ENCODE peak calls at places on chromosomes 4 and X, in seven cellular contexts. Z is left lung, S is pancreas, G is upper lobe of left lung, B is brain microvascular endothelial cell, E is PC-3, V is OCI-LY7. T is an unnamed sample.

GRCh38 chrX:16444353-16444752 is 205.6 kb upstream of the S100G start:
- DNase-seq in Z (no peak), S (no peak), G (no peak), B (peak), E (peak), V (no peak), T (no peak)

GRCh38 chr4:171650543-171650942 is 162.7 kb upstream of the GALNTL6 start:
- DNase-seq in Z (no peak), S (no peak), G (no peak), B (no peak), E (no peak), V (no peak), T (no peak)

GRCh38 chr4:139329665-139330200 is 27.5 kb upstream of the NDUFC1 start:
- DNase-seq in Z (no peak), S (no peak), G (no peak), B (no peak), E (no peak), V (peak), T (no peak)

GRCh38 chr4:11548529-11549176 is 120.0 kb upstream of the HS3ST1 start:
- DNase-seq in Z (no peak), S (no peak), G (no peak), B (no peak), E (peak), V (no peak), T (no peak)

GRCh38 chrX:38166478-38167083 is 54.1 kb downstream of the SRPX start:
- DNase-seq in Z (no peak), S (no peak), G (no peak), B (peak), E (peak), V (peak), T (no peak)

GRCh38 chr4:54998991-54999390 is 126.4 kb downstream of the KDR start:
- DNase-seq in Z (no peak), S (no peak), G (no peak), B (peak), E (peak), V (no peak), T (no peak)

GRCh38 chrX:136065044-136065671 is 79.9 kb downstream of the SLC9A6 start:
- DNase-seq in Z (no peak), S (no peak), G (no peak), B (peak), E (peak), V (no peak), T (no peak)

GRCh38 chr4:71713611-71714203 is 70.2 kb downstream of the GC start:
- DNase-seq in Z (no peak), S (no peak), G (no peak), B (no peak), E (peak), V (peak), T (no peak)

GRCh38 chrX:105694839-105695238 is 127.5 kb upstream of the NRK start:
- DNase-seq in Z (no peak), S (no peak), G (no peak), B (no peak), E (peak), V (no peak), T (no peak)

GRCh38 chr4:141036786-141037185 is 96.5 kb downstream of the RNF150 start:
- DNase-seq in Z (no peak), S (no peak), G (no peak), B (no peak), E (no peak), V (no peak), T (no peak)

GRCh38 chr4:80788798-80789197 is 241.7 kb upstream of the BMP3 start:
- DNase-seq in Z (no peak), S (no peak), G (no peak), B (no peak), E (no peak), V (peak), T (no peak)

GRCh38 chr4:143559757-143560147 is 46.2 kb downstream of the SMARCA5 start:
- DNase-seq in Z (no peak), S (no peak), G (no peak), B (no peak), E (no peak), V (no peak), T (no peak)

GRCh38 chrX:37684918-37685317 is 673 bp upstream of the XK start:
- DNase-seq in Z (no peak), S (no peak), G (no peak), B (no peak), E (peak), V (no peak), T (no peak)

GRCh38 chrX:85024044-85024443 is 20.4 kb downstream of the APOOL start:
- DNase-seq in Z (no peak), S (no peak), G (no peak), B (no peak), E (no peak), V (no peak), T (no peak)

GRCh38 chr4:183171484-183172267 is 72.6 kb downstream of the WWC2 start:
- DNase-seq in Z (no peak), S (peak), G (no peak), B (no peak), E (peak), V (no peak), T (no peak)

GRCh38 chr4:21815651-21816050 is 132.9 kb downstream of the KCNIP4 start:
- DNase-seq in Z (no peak), S (no peak), G (no peak), B (no peak), E (no peak), V (no peak), T (no peak)

GRCh38 chrX:65407157-65407626 is 127.4 kb downstream of the LAS1L start:
- DNase-seq in Z (no peak), S (no peak), G (no peak), B (no peak), E (no peak), V (no peak), T (no peak)

GRCh38 chrX:7586126-7586525 is 256.8 kb upstream of the VCX start:
- DNase-seq in Z (no peak), S (no peak), G (no peak), B (peak), E (peak), V (peak), T (no peak)

GRCh38 chr4:742742-743311 is 37.2 kb downstream of the PCGF3 start:
- DNase-seq in Z (peak), S (peak), G (peak), B (peak), E (peak), V (peak), T (peak)

GRCh38 chrX:134849390-134849789 is 141.4 kb upstream of the SMIM10 start:
- DNase-seq in Z (no peak), S (no peak), G (no peak), B (peak), E (peak), V (no peak), T (no peak)

GRCh38 chr4:52421811-52422213 is 237.3 kb downstream of the USP46 start:
- DNase-seq in Z (no peak), S (no peak), G (no peak), B (no peak), E (no peak), V (no peak), T (no peak)

GRCh38 chrX:130296743-130297142 is 28.0 kb upstream of the ZNF280C start:
- DNase-seq in Z (no peak), S (no peak), G (no peak), B (no peak), E (peak), V (no peak), T (no peak)

GRCh38 chrX:48520976-48521352 is 644 bp upstream of the EBP start:
- DNase-seq in Z (peak), S (no peak), G (no peak), B (no peak), E (no peak), V (peak), T (no peak)

GRCh38 chrX:112867570-112867969 is 26.9 kb upstream of the AMOT start:
- DNase-seq in Z (no peak), S (no peak), G (no peak), B (no peak), E (no peak), V (peak), T (no peak)
- TF ChIP-seq CTCF in Z (no peak), S (peak), G (no peak), B (no peak), E (no peak), V (peak), T (no peak)

GRCh38 chrX:773292-774025 is 142.9 kb downstream of the SHOX start:
- DNase-seq in Z (no peak), S (no peak), G (no peak), B (no peak), E (no peak), V (no peak), T (no peak)

GRCh38 chrX:769796-770195 is 139.2 kb downstream of the SHOX start:
- DNase-seq in Z (no peak), S (no peak), G (no peak), B (no peak), E (no peak), V (peak), T (no peak)

GRCh38 chrX:774536-774935 is 143.9 kb downstream of the SHOX start:
- DNase-seq in Z (no peak), S (no peak), G (no peak), B (no peak), E (no peak), V (no peak), T (no peak)

GRCh38 chrX:768596-768995 is 138.0 kb downstream of the SHOX start:
- DNase-seq in Z (no peak), S (no peak), G (no peak), B (no peak), E (no peak), V (no peak), T (no peak)

DNA sequence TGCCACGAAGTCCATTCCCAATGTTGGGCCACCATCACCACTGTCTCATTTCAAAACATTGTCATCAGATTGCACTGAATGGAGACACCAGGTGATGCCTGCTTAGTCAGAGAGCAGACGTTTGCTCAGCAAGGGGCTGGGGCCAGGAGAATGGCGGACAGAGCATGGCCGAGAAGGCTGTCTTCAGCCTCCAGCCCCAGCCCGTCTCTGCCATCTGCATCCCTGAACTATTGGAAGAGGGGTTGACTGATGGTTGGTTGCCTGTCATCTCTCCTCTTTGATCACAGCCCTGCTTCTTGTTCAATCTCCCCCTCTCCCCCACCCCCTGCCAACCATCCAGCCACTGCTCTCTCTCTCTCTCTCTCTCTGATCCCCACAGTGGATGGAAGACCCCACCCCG is 140.9 kb downstream of the SHOX start:
- DNase-seq in Z (no peak), S (no peak), G (no peak), B (no peak), E (no peak), V (no peak), T (no peak)
- TF ChIP-seq CTCF in Z (no peak), S (no peak), G (no peak), B (no peak), E (no peak), V (no peak), T (no peak)

GRCh38 chr4:158065176-158065575 is 107.6 kb downstream of the GASK1B start:
- DNase-seq in Z (no peak), S (no peak), G (no peak), B (no peak), E (peak), V (no peak), T (no peak)
- TF ChIP-seq CTCF in Z (no peak), S (no peak), G (no peak), B (peak), E (peak), V (no peak), T (no peak)

DNA sequence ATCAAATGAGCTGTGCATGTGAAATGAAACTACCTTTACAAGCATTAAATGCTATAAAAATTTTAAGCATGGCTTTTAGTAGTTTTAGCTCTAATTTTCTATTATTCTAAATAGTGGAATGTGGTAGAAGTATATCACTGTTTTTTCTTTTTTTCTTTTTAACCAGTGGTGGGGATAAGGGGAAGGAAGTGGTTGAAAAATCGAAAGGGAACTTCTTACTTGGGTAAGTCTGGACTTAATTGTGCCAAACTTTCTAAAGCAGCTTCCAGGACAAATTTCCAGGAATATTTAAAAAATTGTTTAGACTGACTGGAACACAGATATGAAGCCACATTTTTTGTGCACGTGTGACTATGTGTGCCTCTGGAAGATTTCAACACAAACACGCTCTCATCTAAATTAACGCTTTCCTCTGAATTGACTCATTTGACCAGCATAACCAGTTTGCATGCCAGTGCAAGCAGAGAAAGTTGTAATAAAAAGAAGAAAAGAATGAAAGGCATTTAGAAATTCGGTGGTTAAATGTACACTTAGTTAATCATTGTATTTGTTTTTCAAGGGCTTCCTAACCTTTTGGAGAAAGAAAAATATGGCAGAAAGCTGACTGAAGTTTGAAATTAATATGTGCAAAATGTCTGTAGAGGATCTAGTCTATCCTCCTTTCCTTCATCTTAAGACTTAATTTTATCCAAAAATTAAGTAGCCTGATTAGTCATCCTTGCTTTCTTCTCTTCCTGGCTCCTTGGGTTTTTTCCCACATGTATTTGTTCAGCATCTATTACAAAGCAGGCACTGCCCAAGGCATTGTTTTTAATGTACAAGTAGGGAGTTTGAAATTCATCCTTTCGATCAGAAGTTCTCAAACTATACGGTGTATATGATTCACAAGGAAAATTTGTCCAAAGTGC is 18.9 kb upstream of the YTHDC1 start:
- DNase-seq in Z (no peak), S (no peak), G (no peak), B (peak), E (peak), V (no peak), T (no peak)
- TF ChIP-seq CTCF in Z (no peak), S (no peak), G (no peak), B (no peak), E (no peak), V (no peak), T (no peak)